ENCODE peak calls at places on chromosomes 6 and 20, in seven cellular contexts. R is activated naive CD8-positive, alpha-beta T cell treated with anti-CD3 and anti-CD28 coated beads, Interleukin-2, amount 50 U/mL, for 24 hours; C is IMR-90; O is omental fat pad; L is HAP-1; N is KG1; V is cardiac fibroblast. U is an unnamed sample.

GRCh38 chr20:57598060-57598459 is 22.2 kb downstream of the ZBP1 start:
- DNase-seq in O (no peak), R (no peak), V (no peak), C (no peak), N (no peak), L (no peak), U (no peak)

GRCh38 chr6:119020597-119021561 is 57.6 kb downstream of the FAM184A start:
- DNase-seq in V (no peak), C (no peak), O (no peak), R (no peak), N (no peak), L (no peak), U (no peak)

GRCh38 chr6:132011582-132011981 is 60.4 kb upstream of the CCN2 start:
- DNase-seq in L (no peak), O (no peak), V (peak), N (no peak), R (no peak), C (no peak), U (peak)

GRCh38 chr6:166476634-166477215 is 94.0 kb upstream of the MPC1 start:
- DNase-seq in N (no peak), O (no peak), C (no peak), R (no peak), L (no peak), V (no peak), U (no peak)

GRCh38 chr6:13859871-13860555 is 45.7 kb upstream of the MCUR1 start:
- DNase-seq in N (no peak), O (no peak), V (no peak), R (no peak), C (no peak), L (no peak), U (no peak)

GRCh38 chr6:141659582-141659981 is 473.1 kb upstream of the GJE1 start:
- DNase-seq in O (no peak), V (no peak), R (no peak), L (no peak), N (no peak), C (no peak), U (peak)

GRCh38 chr6:42779521-42779920 is 2.3 kb upstream of the BICRAL start:
- DNase-seq in R (no peak), V (no peak), O (no peak), L (no peak), C (no peak), N (no peak), U (no peak)

GRCh38 chr6:33277663-33278391 is 904 bp downstream of the B3GALT4 start:
- DNase-seq in O (no peak), V (no peak), R (peak), L (peak), N (no peak), C (no peak), U (no peak)

GRCh38 chr6:169425628-169426370 is 172.2 kb upstream of the THBS2 start:
- DNase-seq in L (no peak), O (no peak), N (no peak), V (peak), R (no peak), C (no peak), U (peak)

GRCh38 chr6:34564181-34564580 is 8.1 kb upstream of the SPDEF start:
- DNase-seq in V (no peak), L (no peak), R (no peak), O (no peak), N (no peak), C (no peak), U (no peak)

GRCh38 chr6:154868143-154868594 is 126.9 kb upstream of the TIAM2 start:
- DNase-seq in C (peak), N (no peak), O (no peak), V (peak), R (no peak), L (peak), U (peak)

GRCh38 chr20:32481311-32482103 is 103.6 kb downstream of the NOL4L start:
- DNase-seq in O (no peak), N (no peak), V (peak), L (no peak), R (no peak), C (no peak), U (peak)

GRCh38 chr6:46719099-46719498 is 16.1 kb downstream of the PLA2G7 start:
- DNase-seq in O (no peak), V (peak), L (no peak), N (no peak), R (no peak), C (peak), U (no peak)

GRCh38 chr6:28368522-28368921 is 18.8 kb downstream of the ZKSCAN3 start:
- DNase-seq in V (no peak), L (no peak), C (no peak), N (no peak), R (no peak), O (no peak), U (no peak)

GRCh38 chr20:4449977-4450715 is 271.6 kb upstream of the PRND start:
- DNase-seq in R (no peak), N (no peak), V (peak), O (no peak), L (no peak), C (peak), U (peak)

GRCh38 chr6:101477436-101477835 is 83.9 kb downstream of the GRIK2 start:
- DNase-seq in C (no peak), R (no peak), L (peak), N (no peak), V (no peak), O (no peak), U (no peak)

GRCh38 chr6:104887350-104887749 is 27.6 kb upstream of the HACE1 start:
- DNase-seq in O (no peak), N (no peak), R (no peak), L (peak), V (peak), C (peak), U (peak)

GRCh38 chr6:33417127-33417902 is 592 bp downstream of the CUTA start:
- DNase-seq in V (peak), C (peak), N (no peak), R (no peak), O (no peak), L (peak), U (peak)

GRCh38 chr6:157235600-157236039 is 87.7 kb downstream of the TMEM242 start:
- DNase-seq in L (no peak), O (no peak), N (no peak), R (peak), C (peak), V (peak), U (peak)

GRCh38 chr6:126033696-126034095 is 47.4 kb downstream of the TRMT11 start:
- DNase-seq in L (peak), C (peak), V (peak), R (no peak), O (no peak), N (peak), U (peak)

GRCh38 chr6:3696525-3696924 is 55.0 kb downstream of the PXDC1 start:
- DNase-seq in N (no peak), V (peak), L (no peak), C (peak), R (no peak), O (no peak), U (peak)

GRCh38 chr6:73328790-73329189 is 25.3 kb downstream of the DPPA5 start:
- DNase-seq in R (no peak), C (no peak), V (no peak), O (no peak), N (no peak), L (no peak), U (no peak)

GRCh38 chr6:149560736-149561135 is 5.4 kb upstream of the GINM1 start:
- DNase-seq in C (no peak), N (no peak), V (no peak), R (no peak), O (no peak), L (peak), U (no peak)

U was measured in fibroblast of villous mesenchyme.